ENCODE peak calls at places on chromosome 21, in ten cellular contexts. H is progenitor cell of endocrine pancreas; O is memory B cell; Q is C1 segment of cervical spinal cord; S is tibial nerve; X is activated CD4-positive, CD25-positive, alpha-beta regulatory T cell; F is cardiac fibroblast; K is stimulated activated naive B cell treated with anti-CD40 and anti-IgM and Interleukin-4, amounts not matched to agents 10 μg/mL and 1 μg/mL and 100 μg/mL, for 72 hours; T is aorta; G is WTC11. L is an unnamed sample.

GRCh38 chr21:32726742-32727477 is 903 bp downstream of the SYNJ1 start:
- DNase-seq in H (no peak), O (peak), Q (no peak), S (no peak), X (no peak), F (peak), K (no peak), T (no peak), G (no peak), L (peak)

GRCh38 chr21:44939532-44940115 is at the start of gene SLX9:
- DNase-seq in H (peak), O (peak), Q (no peak), S (no peak), X (peak), F (peak), K (peak), T (peak), G (peak), L (peak)

GRCh38 chr21:22319435-22319834 is 1321.2 kb downstream of the NCAM2 start:
- DNase-seq in H (no peak), O (no peak), Q (no peak), S (no peak), X (no peak), F (no peak), K (no peak), T (no peak), G (no peak), L (no peak)

GRCh38 chr21:35438643-35439404 is 389.7 kb upstream of the RUNX1 start:
- DNase-seq in H (no peak), O (peak), Q (no peak), S (no peak), X (no peak), F (peak), K (peak), T (no peak), G (no peak), L (peak)

GRCh38 chr21:35932232-35932911 is 128.0 kb downstream of the SETD4 start:
- DNase-seq in H (no peak), O (peak), Q (peak), S (no peak), X (no peak), F (peak), K (peak), T (no peak), G (no peak), L (no peak)

GRCh38 chr21:46161180-46161799 is 5.9 kb upstream of the FTCD start:
- DNase-seq in H (no peak), O (no peak), Q (no peak), S (peak), X (no peak), F (no peak), K (no peak), T (peak), G (no peak), L (no peak)

GRCh38 chr21:46551636-46552241 is 53.1 kb downstream of the S100B start:
- DNase-seq in H (no peak), O (no peak), Q (no peak), S (no peak), X (peak), F (no peak), K (peak), T (peak), G (peak), L (peak)

GRCh38 chr21:31132574-31133242 is 94.4 kb upstream of the KRTAP19-8 start:
- DNase-seq in H (no peak), O (no peak), Q (no peak), S (no peak), X (peak), F (peak), K (no peak), T (no peak), G (no peak), L (no peak)

GRCh38 chr21:36350282-36350910 is 30.4 kb downstream of the MORC3 start:
- DNase-seq in H (no peak), O (no peak), Q (no peak), S (no peak), X (no peak), F (peak), K (no peak), T (no peak), G (no peak), L (peak)

GRCh38 chr21:21806711-21807597 is 808.7 kb downstream of the NCAM2 start:
- DNase-seq in H (no peak), O (no peak), Q (no peak), S (no peak), X (no peak), F (no peak), K (no peak), T (no peak), G (no peak), L (no peak)

GRCh38 chr21:17726047-17726446 is 93.1 kb downstream of the C21orf91 start:
- DNase-seq in H (no peak), O (no peak), Q (no peak), S (no peak), X (no peak), F (peak), K (no peak), T (no peak), G (no peak), L (peak)